ENCODE peak calls at places on chromosomes 7 and 10, in six cellular contexts. One of them, this sample, is unnamed.

GRCh38 chr10:5536486-5536885 is 11.7 kb downstream of the CALML3 start:
- DNase-seq in NCI-H1105: no peak
- DNase-seq in sciatic nerve: no peak
- DNase-seq in stimulated activated CD8-positive, alpha-beta memory T cell treated with anti-CD3 and anti-CD28 coated beads, Interleukin-15, amount 100 ng/mL, for 4 hours: no peak
- DNase-seq in stimulated activated CD4-positive, alpha-beta T cell treated with anti-CD3 and anti-CD28 coated beads, Interleukin-12 subunit alpha, Interleukin-12 subunit beta, amount 100 ng/mL, for 24 hours: no peak
- DNase-seq in mesothelial cell of epicardium: no peak
- DNase-seq in this sample: no peak

GRCh38 chr10:45376364-45376801 is 2.4 kb downstream of the ALOX5 start:
- DNase-seq in stimulated activated CD4-positive, alpha-beta T cell treated with anti-CD3 and anti-CD28 coated beads, Interleukin-12 subunit alpha, Interleukin-12 subunit beta, amount 100 ng/mL, for 24 hours: no peak
- DNase-seq in sciatic nerve: no peak
- DNase-seq in NCI-H1105: no peak
- DNase-seq in stimulated activated CD8-positive, alpha-beta memory T cell treated with anti-CD3 and anti-CD28 coated beads, Interleukin-15, amount 100 ng/mL, for 4 hours: no peak
- DNase-seq in mesothelial cell of epicardium: no peak
- DNase-seq in this sample: no peak

GRCh38 chr10:48592346-48592745 is 12.5 kb downstream of the ARHGAP22 start:
- DNase-seq in NCI-H1105: no peak
- DNase-seq in stimulated activated CD4-positive, alpha-beta T cell treated with anti-CD3 and anti-CD28 coated beads, Interleukin-12 subunit alpha, Interleukin-12 subunit beta, amount 100 ng/mL, for 24 hours: no peak
- DNase-seq in sciatic nerve: no peak
- DNase-seq in mesothelial cell of epicardium: no peak
- DNase-seq in stimulated activated CD8-positive, alpha-beta memory T cell treated with anti-CD3 and anti-CD28 coated beads, Interleukin-15, amount 100 ng/mL, for 4 hours: no peak
- DNase-seq in this sample: no peak

GRCh38 chr10:92965314-92965713 is 95.3 kb upstream of the CYP26C1 start:
- DNase-seq in sciatic nerve: no peak
- DNase-seq in NCI-H1105: peak; percentile 10
- DNase-seq in mesothelial cell of epicardium: no peak
- DNase-seq in stimulated activated CD4-positive, alpha-beta T cell treated with anti-CD3 and anti-CD28 coated beads, Interleukin-12 subunit alpha, Interleukin-12 subunit beta, amount 100 ng/mL, for 24 hours: no peak
- DNase-seq in stimulated activated CD8-positive, alpha-beta memory T cell treated with anti-CD3 and anti-CD28 coated beads, Interleukin-15, amount 100 ng/mL, for 4 hours: no peak
- DNase-seq in this sample: no peak

GRCh38 chr7:8109196-8110022 is 140.8 kb downstream of the GLCCI1 start:
- DNase-seq in stimulated activated CD4-positive, alpha-beta T cell treated with anti-CD3 and anti-CD28 coated beads, Interleukin-12 subunit alpha, Interleukin-12 subunit beta, amount 100 ng/mL, for 24 hours: no peak
- DNase-seq in stimulated activated CD8-positive, alpha-beta memory T cell treated with anti-CD3 and anti-CD28 coated beads, Interleukin-15, amount 100 ng/mL, for 4 hours: no peak
- DNase-seq in NCI-H1105: no peak
- DNase-seq in mesothelial cell of epicardium: no peak
- DNase-seq in sciatic nerve: no peak
- DNase-seq in this sample: no peak

GRCh38 chr7:106032295-106032694 is 69.2 kb downstream of the CDHR3 start:
- DNase-seq in sciatic nerve: no peak
- DNase-seq in stimulated activated CD4-positive, alpha-beta T cell treated with anti-CD3 and anti-CD28 coated beads, Interleukin-12 subunit alpha, Interleukin-12 subunit beta, amount 100 ng/mL, for 24 hours: no peak
- DNase-seq in NCI-H1105: no peak
- DNase-seq in mesothelial cell of epicardium: no peak
- DNase-seq in stimulated activated CD8-positive, alpha-beta memory T cell treated with anti-CD3 and anti-CD28 coated beads, Interleukin-15, amount 100 ng/mL, for 4 hours: no peak
- DNase-seq in this sample: no peak

GRCh38 chr7:102821994-102822747 is 73.4 kb downstream of the FAM185A start:
- DNase-seq in stimulated activated CD4-positive, alpha-beta T cell treated with anti-CD3 and anti-CD28 coated beads, Interleukin-12 subunit alpha, Interleukin-12 subunit beta, amount 100 ng/mL, for 24 hours: no peak
- DNase-seq in sciatic nerve: no peak
- DNase-seq in mesothelial cell of epicardium: no peak
- DNase-seq in stimulated activated CD8-positive, alpha-beta memory T cell treated with anti-CD3 and anti-CD28 coated beads, Interleukin-15, amount 100 ng/mL, for 4 hours: no peak
- DNase-seq in NCI-H1105: no peak
- DNase-seq in this sample: no peak

GRCh38 chr10:31867646-31868045 is 61.0 kb downstream of the ARHGAP12 start:
- DNase-seq in NCI-H1105: no peak
- DNase-seq in sciatic nerve: no peak
- DNase-seq in stimulated activated CD8-positive, alpha-beta memory T cell treated with anti-CD3 and anti-CD28 coated beads, Interleukin-15, amount 100 ng/mL, for 4 hours: no peak
- DNase-seq in stimulated activated CD4-positive, alpha-beta T cell treated with anti-CD3 and anti-CD28 coated beads, Interleukin-12 subunit alpha, Interleukin-12 subunit beta, amount 100 ng/mL, for 24 hours: no peak
- DNase-seq in mesothelial cell of epicardium: no peak
- DNase-seq in this sample: no peak

GRCh38 chr7:96017877-96018276 is 245.5 kb downstream of the DYNC1I1 start:
- DNase-seq in stimulated activated CD4-positive, alpha-beta T cell treated with anti-CD3 and anti-CD28 coated beads, Interleukin-12 subunit alpha, Interleukin-12 subunit beta, amount 100 ng/mL, for 24 hours: no peak
- DNase-seq in NCI-H1105: peak; percentile 84
- DNase-seq in stimulated activated CD8-positive, alpha-beta memory T cell treated with anti-CD3 and anti-CD28 coated beads, Interleukin-15, amount 100 ng/mL, for 4 hours: no peak
- DNase-seq in sciatic nerve: no peak
- DNase-seq in mesothelial cell of epicardium: no peak
- DNase-seq in this sample: no peak

GRCh38 chr10:91080776-91081175 is 139.7 kb upstream of the PCGF5 start:
- DNase-seq in stimulated activated CD8-positive, alpha-beta memory T cell treated with anti-CD3 and anti-CD28 coated beads, Interleukin-15, amount 100 ng/mL, for 4 hours: no peak
- DNase-seq in stimulated activated CD4-positive, alpha-beta T cell treated with anti-CD3 and anti-CD28 coated beads, Interleukin-12 subunit alpha, Interleukin-12 subunit beta, amount 100 ng/mL, for 24 hours: no peak
- DNase-seq in mesothelial cell of epicardium: no peak
- DNase-seq in NCI-H1105: no peak
- DNase-seq in sciatic nerve: no peak
- DNase-seq in this sample: no peak

GRCh38 chr7:39560398-39560797 is 5.8 kb upstream of the YAE1 start:
- DNase-seq in sciatic nerve: no peak
- DNase-seq in mesothelial cell of epicardium: no peak
- DNase-seq in NCI-H1105: no peak
- DNase-seq in stimulated activated CD4-positive, alpha-beta T cell treated with anti-CD3 and anti-CD28 coated beads, Interleukin-12 subunit alpha, Interleukin-12 subunit beta, amount 100 ng/mL, for 24 hours: no peak
- DNase-seq in stimulated activated CD8-positive, alpha-beta memory T cell treated with anti-CD3 and anti-CD28 coated beads, Interleukin-15, amount 100 ng/mL, for 4 hours: no peak
- DNase-seq in this sample: no peak

GRCh38 chr10:4167216-4167615 is 382.2 kb upstream of the KLF6 start:
- DNase-seq in sciatic nerve: no peak
- DNase-seq in mesothelial cell of epicardium: no peak
- DNase-seq in NCI-H1105: no peak
- DNase-seq in stimulated activated CD4-positive, alpha-beta T cell treated with anti-CD3 and anti-CD28 coated beads, Interleukin-12 subunit alpha, Interleukin-12 subunit beta, amount 100 ng/mL, for 24 hours: no peak
- DNase-seq in stimulated activated CD8-positive, alpha-beta memory T cell treated with anti-CD3 and anti-CD28 coated beads, Interleukin-15, amount 100 ng/mL, for 4 hours: no peak
- DNase-seq in this sample: no peak

GRCh38 chr10:100562806-100563293 is 27.1 kb downstream of the HIF1AN start:
- DNase-seq in stimulated activated CD4-positive, alpha-beta T cell treated with anti-CD3 and anti-CD28 coated beads, Interleukin-12 subunit alpha, Interleukin-12 subunit beta, amount 100 ng/mL, for 24 hours: no peak
- DNase-seq in NCI-H1105: peak; percentile 9
- DNase-seq in mesothelial cell of epicardium: no peak
- DNase-seq in stimulated activated CD8-positive, alpha-beta memory T cell treated with anti-CD3 and anti-CD28 coated beads, Interleukin-15, amount 100 ng/mL, for 4 hours: no peak
- DNase-seq in sciatic nerve: no peak
- DNase-seq in this sample: no peak

GRCh38 chr10:50807851-50808776 is 68.4 kb downstream of the ASAH2B start:
- DNase-seq in stimulated activated CD8-positive, alpha-beta memory T cell treated with anti-CD3 and anti-CD28 coated beads, Interleukin-15, amount 100 ng/mL, for 4 hours: no peak
- DNase-seq in NCI-H1105: no peak
- DNase-seq in stimulated activated CD4-positive, alpha-beta T cell treated with anti-CD3 and anti-CD28 coated beads, Interleukin-12 subunit alpha, Interleukin-12 subunit beta, amount 100 ng/mL, for 24 hours: no peak
- DNase-seq in mesothelial cell of epicardium: no peak
- DNase-seq in sciatic nerve: no peak
- DNase-seq in this sample: no peak

GRCh38 chr10:50251309-50251850 is at the start of gene ASAH2:
- DNase-seq in NCI-H1105: no peak
- DNase-seq in mesothelial cell of epicardium: no peak
- DNase-seq in stimulated activated CD4-positive, alpha-beta T cell treated with anti-CD3 and anti-CD28 coated beads, Interleukin-12 subunit alpha, Interleukin-12 subunit beta, amount 100 ng/mL, for 24 hours: no peak
- DNase-seq in sciatic nerve: no peak
- DNase-seq in stimulated activated CD8-positive, alpha-beta memory T cell treated with anti-CD3 and anti-CD28 coated beads, Interleukin-15, amount 100 ng/mL, for 4 hours: no peak
- DNase-seq in this sample: no peak

GRCh38 chr7:113086431-113086888 is at the start of gene GPR85:
- DNase-seq in stimulated activated CD4-positive, alpha-beta T cell treated with anti-CD3 and anti-CD28 coated beads, Interleukin-12 subunit alpha, Interleukin-12 subunit beta, amount 100 ng/mL, for 24 hours: no peak
- DNase-seq in stimulated activated CD8-positive, alpha-beta memory T cell treated with anti-CD3 and anti-CD28 coated beads, Interleukin-15, amount 100 ng/mL, for 4 hours: no peak
- DNase-seq in sciatic nerve: peak; percentile 56
- DNase-seq in NCI-H1105: peak; percentile 63
- DNase-seq in mesothelial cell of epicardium: peak; percentile 74
- DNase-seq in this sample: no peak

GRCh38 chr10:118017850-118018249 is 28.9 kb downstream of the RAB11FIP2 start:
- DNase-seq in stimulated activated CD4-positive, alpha-beta T cell treated with anti-CD3 and anti-CD28 coated beads, Interleukin-12 subunit alpha, Interleukin-12 subunit beta, amount 100 ng/mL, for 24 hours: no peak
- DNase-seq in mesothelial cell of epicardium: no peak
- DNase-seq in sciatic nerve: no peak
- DNase-seq in stimulated activated CD8-positive, alpha-beta memory T cell treated with anti-CD3 and anti-CD28 coated beads, Interleukin-15, amount 100 ng/mL, for 4 hours: no peak
- DNase-seq in NCI-H1105: no peak
- DNase-seq in this sample: no peak

GRCh38 chr10:3807928-3808496 is 23.0 kb upstream of the KLF6 start:
- DNase-seq in mesothelial cell of epicardium: no peak
- DNase-seq in NCI-H1105: no peak
- DNase-seq in sciatic nerve: no peak
- DNase-seq in stimulated activated CD4-positive, alpha-beta T cell treated with anti-CD3 and anti-CD28 coated beads, Interleukin-12 subunit alpha, Interleukin-12 subunit beta, amount 100 ng/mL, for 24 hours: no peak
- DNase-seq in stimulated activated CD8-positive, alpha-beta memory T cell treated with anti-CD3 and anti-CD28 coated beads, Interleukin-15, amount 100 ng/mL, for 4 hours: no peak
- DNase-seq in this sample: no peak

GRCh38 chr10:60089095-60089494 is 182.7 kb upstream of the CCDC6 start:
- DNase-seq in stimulated activated CD8-positive, alpha-beta memory T cell treated with anti-CD3 and anti-CD28 coated beads, Interleukin-15, amount 100 ng/mL, for 4 hours: no peak
- DNase-seq in NCI-H1105: no peak
- DNase-seq in stimulated activated CD4-positive, alpha-beta T cell treated with anti-CD3 and anti-CD28 coated beads, Interleukin-12 subunit alpha, Interleukin-12 subunit beta, amount 100 ng/mL, for 24 hours: no peak
- DNase-seq in sciatic nerve: no peak
- DNase-seq in mesothelial cell of epicardium: no peak
- DNase-seq in this sample: no peak

GRCh38 chr10:131729361-131729760 is 171.4 kb upstream of the PPP2R2D start:
- DNase-seq in mesothelial cell of epicardium: no peak
- DNase-seq in stimulated activated CD8-positive, alpha-beta memory T cell treated with anti-CD3 and anti-CD28 coated beads, Interleukin-15, amount 100 ng/mL, for 4 hours: no peak
- DNase-seq in stimulated activated CD4-positive, alpha-beta T cell treated with anti-CD3 and anti-CD28 coated beads, Interleukin-12 subunit alpha, Interleukin-12 subunit beta, amount 100 ng/mL, for 24 hours: no peak
- DNase-seq in sciatic nerve: peak; percentile 32
- DNase-seq in NCI-H1105: no peak
- DNase-seq in this sample: no peak

GRCh38 chr10:121732676-121733445 is 134.6 kb upstream of the FGFR2 start:
- DNase-seq in mesothelial cell of epicardium: no peak
- DNase-seq in sciatic nerve: no peak
- DNase-seq in stimulated activated CD8-positive, alpha-beta memory T cell treated with anti-CD3 and anti-CD28 coated beads, Interleukin-15, amount 100 ng/mL, for 4 hours: no peak
- DNase-seq in stimulated activated CD4-positive, alpha-beta T cell treated with anti-CD3 and anti-CD28 coated beads, Interleukin-12 subunit alpha, Interleukin-12 subunit beta, amount 100 ng/mL, for 24 hours: no peak
- DNase-seq in NCI-H1105: no peak
- DNase-seq in this sample: no peak

GRCh38 chr7:25148772-25149575 is 23.9 kb upstream of the CYCS start:
- DNase-seq in mesothelial cell of epicardium: no peak
- DNase-seq in sciatic nerve: no peak
- DNase-seq in stimulated activated CD8-positive, alpha-beta memory T cell treated with anti-CD3 and anti-CD28 coated beads, Interleukin-15, amount 100 ng/mL, for 4 hours: no peak
- DNase-seq in stimulated activated CD4-positive, alpha-beta T cell treated with anti-CD3 and anti-CD28 coated beads, Interleukin-12 subunit alpha, Interleukin-12 subunit beta, amount 100 ng/mL, for 24 hours: no peak
- DNase-seq in NCI-H1105: no peak
- DNase-seq in this sample: no peak

GRCh38 chr7:36021367-36021766 is 131.7 kb upstream of the EEPD1 start:
- DNase-seq in mesothelial cell of epicardium: no peak
- DNase-seq in stimulated activated CD4-positive, alpha-beta T cell treated with anti-CD3 and anti-CD28 coated beads, Interleukin-12 subunit alpha, Interleukin-12 subunit beta, amount 100 ng/mL, for 24 hours: no peak
- DNase-seq in stimulated activated CD8-positive, alpha-beta memory T cell treated with anti-CD3 and anti-CD28 coated beads, Interleukin-15, amount 100 ng/mL, for 4 hours: no peak
- DNase-seq in NCI-H1105: no peak
- DNase-seq in sciatic nerve: no peak
- DNase-seq in this sample: no peak

GRCh38 chr7:98974205-98974604 is 95.9 kb downstream of the TRRAP start:
- DNase-seq in sciatic nerve: no peak
- DNase-seq in stimulated activated CD4-positive, alpha-beta T cell treated with anti-CD3 and anti-CD28 coated beads, Interleukin-12 subunit alpha, Interleukin-12 subunit beta, amount 100 ng/mL, for 24 hours: no peak
- DNase-seq in stimulated activated CD8-positive, alpha-beta memory T cell treated with anti-CD3 and anti-CD28 coated beads, Interleukin-15, amount 100 ng/mL, for 4 hours: no peak
- DNase-seq in NCI-H1105: no peak
- DNase-seq in mesothelial cell of epicardium: no peak
- DNase-seq in this sample: no peak

GRCh38 chr10:78312197-78313046 is 278.8 kb downstream of the RPS24 start:
- DNase-seq in mesothelial cell of epicardium: no peak
- DNase-seq in stimulated activated CD8-positive, alpha-beta memory T cell treated with anti-CD3 and anti-CD28 coated beads, Interleukin-15, amount 100 ng/mL, for 4 hours: no peak
- DNase-seq in stimulated activated CD4-positive, alpha-beta T cell treated with anti-CD3 and anti-CD28 coated beads, Interleukin-12 subunit alpha, Interleukin-12 subunit beta, amount 100 ng/mL, for 24 hours: no peak
- DNase-seq in sciatic nerve: peak; percentile 33
- DNase-seq in NCI-H1105: no peak
- DNase-seq in this sample: no peak

GRCh38 chr7:15821484-15822122 is 135.1 kb upstream of the MEOX2 start:
- DNase-seq in sciatic nerve: no peak
- DNase-seq in NCI-H1105: no peak
- DNase-seq in mesothelial cell of epicardium: no peak
- DNase-seq in stimulated activated CD8-positive, alpha-beta memory T cell treated with anti-CD3 and anti-CD28 coated beads, Interleukin-15, amount 100 ng/mL, for 4 hours: no peak
- DNase-seq in stimulated activated CD4-positive, alpha-beta T cell treated with anti-CD3 and anti-CD28 coated beads, Interleukin-12 subunit alpha, Interleukin-12 subunit beta, amount 100 ng/mL, for 24 hours: no peak
- DNase-seq in this sample: no peak

GRCh38 chr10:17851611-17852010 is 42.5 kb downstream of the MRC1 start:
- DNase-seq in mesothelial cell of epicardium: no peak
- DNase-seq in sciatic nerve: peak; percentile 80
- DNase-seq in stimulated activated CD8-positive, alpha-beta memory T cell treated with anti-CD3 and anti-CD28 coated beads, Interleukin-15, amount 100 ng/mL, for 4 hours: no peak
- DNase-seq in stimulated activated CD4-positive, alpha-beta T cell treated with anti-CD3 and anti-CD28 coated beads, Interleukin-12 subunit alpha, Interleukin-12 subunit beta, amount 100 ng/mL, for 24 hours: no peak
- DNase-seq in NCI-H1105: peak; percentile 16
- DNase-seq in this sample: no peak

GRCh38 chr7:149225106-149225505 is 14.3 kb upstream of the ZNF212 start:
- DNase-seq in stimulated activated CD8-positive, alpha-beta memory T cell treated with anti-CD3 and anti-CD28 coated beads, Interleukin-15, amount 100 ng/mL, for 4 hours: no peak
- DNase-seq in stimulated activated CD4-positive, alpha-beta T cell treated with anti-CD3 and anti-CD28 coated beads, Interleukin-12 subunit alpha, Interleukin-12 subunit beta, amount 100 ng/mL, for 24 hours: no peak
- DNase-seq in mesothelial cell of epicardium: no peak
- DNase-seq in sciatic nerve: no peak
- DNase-seq in NCI-H1105: no peak
- DNase-seq in this sample: no peak

GRCh38 chr7:73741600-73741999 is 3.0 kb upstream of the ABHD11 start:
- DNase-seq in stimulated activated CD8-positive, alpha-beta memory T cell treated with anti-CD3 and anti-CD28 coated beads, Interleukin-15, amount 100 ng/mL, for 4 hours: no peak
- DNase-seq in stimulated activated CD4-positive, alpha-beta T cell treated with anti-CD3 and anti-CD28 coated beads, Interleukin-12 subunit alpha, Interleukin-12 subunit beta, amount 100 ng/mL, for 24 hours: no peak
- DNase-seq in NCI-H1105: peak; percentile 76
- DNase-seq in mesothelial cell of epicardium: no peak
- DNase-seq in sciatic nerve: no peak
- DNase-seq in this sample: no peak

GRCh38 chr10:87603769-87604168 is 55.9 kb upstream of the PAPSS2 start:
- DNase-seq in sciatic nerve: no peak
- DNase-seq in mesothelial cell of epicardium: no peak
- DNase-seq in stimulated activated CD8-positive, alpha-beta memory T cell treated with anti-CD3 and anti-CD28 coated beads, Interleukin-15, amount 100 ng/mL, for 4 hours: no peak
- DNase-seq in NCI-H1105: no peak
- DNase-seq in stimulated activated CD4-positive, alpha-beta T cell treated with anti-CD3 and anti-CD28 coated beads, Interleukin-12 subunit alpha, Interleukin-12 subunit beta, amount 100 ng/mL, for 24 hours: no peak
- DNase-seq in this sample: no peak

GRCh38 chr7:102875700-102876192 is 37.1 kb upstream of the LRRC17 start:
- DNase-seq in NCI-H1105: no peak
- DNase-seq in sciatic nerve: no peak
- DNase-seq in stimulated activated CD8-positive, alpha-beta memory T cell treated with anti-CD3 and anti-CD28 coated beads, Interleukin-15, amount 100 ng/mL, for 4 hours: no peak
- DNase-seq in stimulated activated CD4-positive, alpha-beta T cell treated with anti-CD3 and anti-CD28 coated beads, Interleukin-12 subunit alpha, Interleukin-12 subunit beta, amount 100 ng/mL, for 24 hours: no peak
- DNase-seq in mesothelial cell of epicardium: no peak
- DNase-seq in this sample: no peak

GRCh38 chr7:28808786-28809533 is 149.2 kb downstream of the TRIL start:
- DNase-seq in NCI-H1105: no peak
- DNase-seq in stimulated activated CD4-positive, alpha-beta T cell treated with anti-CD3 and anti-CD28 coated beads, Interleukin-12 subunit alpha, Interleukin-12 subunit beta, amount 100 ng/mL, for 24 hours: no peak
- DNase-seq in stimulated activated CD8-positive, alpha-beta memory T cell treated with anti-CD3 and anti-CD28 coated beads, Interleukin-15, amount 100 ng/mL, for 4 hours: no peak
- DNase-seq in mesothelial cell of epicardium: no peak
- DNase-seq in sciatic nerve: no peak
- DNase-seq in this sample: no peak

This sample was measured in activated naive CD8-positive, alpha-beta T cell treated with anti-CD3 and anti-CD28 coated beads, Interleukin-2, amount 50 U/mL, for 16 hours.